ENCODE peak calls at places on chromosomes 6 and 20, in nine cellular contexts. G is endothelial cell, D is HFFc6, L is DMS53, S is tibial artery, H is HEK293T, O is pancreas, V is GM04503, B is GM04504. Z is an unnamed sample.

GRCh38 chr6:43308101-43308989 is at the start of gene CRIP3:
- DNase-seq in G (no peak), D (no peak), L (peak), S (peak), H (no peak), O (peak), V (peak), B (peak), Z (no peak)

GRCh38 chr6:13677878-13678254 is 33.8 kb downstream of the RANBP9 start:
- DNase-seq in G (no peak), D (no peak), L (no peak), S (no peak), H (no peak), O (peak), V (no peak), B (no peak), Z (no peak)

GRCh38 chr6:26521485-26522391 is 16.4 kb upstream of the HMGN4 start:
- DNase-seq in G (peak), D (peak), L (peak), S (peak), H (peak), O (peak), V (peak), B (peak), Z (peak)

GRCh38 chr20:5182615-5183254 is 55.9 kb downstream of the CDS2 start:
- DNase-seq in G (no peak), D (no peak), L (no peak), S (no peak), H (no peak), O (no peak), V (no peak), B (no peak), Z (no peak)

GRCh38 chr6:126614642-126615504 is 275.0 kb downstream of the CENPW start:
- DNase-seq in G (no peak), D (no peak), L (peak), S (no peak), H (no peak), O (no peak), V (no peak), B (no peak), Z (no peak)

GRCh38 chr20:33348136-33348937 is 53.0 kb downstream of the CDK5RAP1 start:
- DNase-seq in G (no peak), D (no peak), L (no peak), S (no peak), H (no peak), O (no peak), V (no peak), B (no peak), Z (no peak)

GRCh38 chr20:48285656-48286055 is 500.4 kb upstream of the SULF2 start:
- DNase-seq in G (no peak), D (no peak), L (no peak), S (no peak), H (no peak), O (no peak), V (no peak), B (no peak), Z (no peak)

GRCh38 chr6:12963566-12963965 is 247.0 kb downstream of the PHACTR1 start:
- DNase-seq in G (no peak), D (no peak), L (no peak), S (no peak), H (no peak), O (no peak), V (no peak), B (no peak), Z (no peak)

GRCh38 chr6:133241901-133242760 is 974 bp downstream of the EYA4 start:
- DNase-seq in G (peak), D (no peak), L (peak), S (no peak), H (peak), O (no peak), V (no peak), B (no peak), Z (peak)

GRCh38 chr6:72937160-72937559 is 288.1 kb downstream of the KHDC1L start:
- DNase-seq in G (no peak), D (no peak), L (no peak), S (no peak), H (no peak), O (no peak), V (no peak), B (no peak), Z (no peak)

GRCh38 chr6:170186909-170187668 is 103.8 kb downstream of the DLL1 start:
- DNase-seq in G (no peak), D (no peak), L (no peak), S (no peak), H (no peak), O (no peak), V (no peak), B (no peak), Z (no peak)

GRCh38 chr6:32113386-32114352 is 4.5 kb upstream of the TNXB start:
- DNase-seq in G (no peak), D (peak), L (peak), S (peak), H (no peak), O (peak), V (peak), B (peak), Z (no peak)

GRCh38 chr6:170271771-170272314 is 19.0 kb downstream of the DLL1 start:
- DNase-seq in G (no peak), D (no peak), L (no peak), S (no peak), H (no peak), O (peak), V (no peak), B (no peak), Z (no peak)

GRCh38 chr6:29777319-29777718 is 50.3 kb upstream of the HLA-G start:
- DNase-seq in G (no peak), D (no peak), L (no peak), S (no peak), H (no peak), O (no peak), V (no peak), B (no peak), Z (no peak)

GRCh38 chr6:37134622-37135191 is 35.2 kb upstream of the PIM1 start:
- DNase-seq in G (no peak), D (peak), L (no peak), S (peak), H (no peak), O (peak), V (peak), B (peak), Z (no peak)

GRCh38 chr6:30272032-30272431 is 54.7 kb upstream of the TRIM39 start:
- DNase-seq in G (no peak), D (no peak), L (peak), S (no peak), H (no peak), O (no peak), V (no peak), B (no peak), Z (no peak)

GRCh38 chr20:51360451-51361230 is 181.9 kb downstream of the NFATC2 start:
- DNase-seq in G (no peak), D (peak), L (no peak), S (no peak), H (no peak), O (no peak), V (peak), B (peak), Z (no peak)

GRCh38 chr6:133966654-133967300 is 13.8 kb downstream of the TBPL1 start:
- DNase-seq in G (no peak), D (no peak), L (no peak), S (no peak), H (no peak), O (no peak), V (no peak), B (no peak), Z (no peak)

GRCh38 chr6:129790786-129791185 is 70.3 kb downstream of the TMEM244 start:
- DNase-seq in G (no peak), D (no peak), L (no peak), S (no peak), H (no peak), O (no peak), V (no peak), B (no peak), Z (no peak)

GRCh38 chr6:159772196-159772595 is 10.4 kb downstream of the ACAT2 start:
- DNase-seq in G (no peak), D (no peak), L (no peak), S (no peak), H (no peak), O (no peak), V (peak), B (no peak), Z (no peak)

GRCh38 chr20:62734336-62734735 is 25.7 kb downstream of the NTSR1 start:
- DNase-seq in G (no peak), D (no peak), L (no peak), S (no peak), H (no peak), O (no peak), V (no peak), B (no peak), Z (peak)

GRCh38 chr6:91717094-91717493 is 1130.2 kb upstream of the MAP3K7 start:
- DNase-seq in G (no peak), D (no peak), L (no peak), S (no peak), H (no peak), O (no peak), V (no peak), B (no peak), Z (no peak)

GRCh38 chr20:5065489-5066383 is 54.0 kb downstream of the PCNA start:
- DNase-seq in G (no peak), D (peak), L (peak), S (peak), H (no peak), O (peak), V (peak), B (peak), Z (no peak)

Z was measured in glutamatergic neuron.